ENCODE peak calls at places on chromosomes 6 and 20, in eight cellular contexts. E is PC-3; I is CD4-positive, CD25-positive, alpha-beta regulatory T cell; N is mesendoderm; O is tibial nerve; A is HepG2; C is body of pancreas; Q is IMR-90. M is an unnamed sample.
A peak's percentile ranks its signal among the peaks of the same experiment; 100 is the strongest.

GRCh38 chr6:74170118-74170517 is 474.1 kb downstream of the CD109 start:
- DNase-seq in E (no peak), I (no peak), N (no peak), O (no peak), A (no peak), C (no peak), Q (peak; percentile 99), M (no peak)

GRCh38 chr6:135331002-135331401 is 149.9 kb downstream of the MYB start:
- DNase-seq in E (no peak), I (no peak), N (no peak), O (no peak), A (no peak), C (no peak), Q (peak; percentile 25), M (peak; percentile 48)

GRCh38 chr6:147345902-147346301 is 141.7 kb downstream of the STXBP5 start:
- DNase-seq in E (no peak), I (no peak), N (no peak), O (no peak), A (no peak), C (no peak), Q (no peak), M (no peak)

GRCh38 chr6:133241088-133241900 is at the start of gene EYA4:
- DNase-seq in E (peak; percentile 62), I (no peak), N (peak; percentile 45), O (no peak), A (no peak), C (peak; percentile 12), Q (peak; percentile 74), M (peak; percentile 15)

GRCh38 chr6:51350308-51350904 is 531.7 kb downstream of the TFAP2B start:
- DNase-seq in E (peak; percentile 45), I (no peak), N (no peak), O (no peak), A (no peak), C (no peak), Q (no peak), M (no peak)

GRCh38 chr20:8218861-8219260 is 86.8 kb downstream of the PLCB1 start:
- DNase-seq in E (peak; percentile 8), I (no peak), N (no peak), O (no peak), A (no peak), C (no peak), Q (peak; percentile 87), M (no peak)

GRCh38 chr20:2521369-2522305 is 12.9 kb upstream of the ZNF343 start:
- DNase-seq in E (peak; percentile 63), I (peak; percentile 33), N (peak; percentile 36), O (no peak), A (peak; percentile 45), C (peak; percentile 42), Q (peak; percentile 46), M (no peak)

GRCh38 chr6:134472661-134473060 is 154.7 kb upstream of the SGK1 start:
- DNase-seq in E (no peak), I (no peak), N (no peak), O (no peak), A (no peak), C (peak; percentile 57), Q (no peak), M (no peak)

GRCh38 chr6:168149015-168149414 is 70.0 kb upstream of the FRMD1 start:
- DNase-seq in E (no peak), I (no peak), N (no peak), O (no peak), A (no peak), C (no peak), Q (no peak), M (no peak)

GRCh38 chr6:46865221-46865620 is 56.5 kb downstream of the ADGRF5 start:
- DNase-seq in E (no peak), I (no peak), N (peak; percentile 60), O (no peak), A (no peak), C (no peak), Q (no peak), M (no peak)

GRCh38 chr6:157434349-157435016 is 53.5 kb downstream of the ZDHHC14 start:
- DNase-seq in E (peak; percentile 43), I (no peak), N (no peak), O (no peak), A (peak; percentile 90), C (peak; percentile 63), Q (no peak), M (no peak)

GRCh38 chr6:140027239-140027638 is 652.8 kb upstream of the CITED2 start:
- DNase-seq in E (no peak), I (no peak), N (no peak), O (no peak), A (no peak), C (no peak), Q (no peak), M (no peak)

GRCh38 chr20:54058420-54059139 is 11.8 kb downstream of the BCAS1 start:
- DNase-seq in E (no peak), I (no peak), N (peak; percentile 52), O (no peak), A (no peak), C (no peak), Q (no peak), M (peak; percentile 77)

GRCh38 chr20:41086402-41087324 is 50.7 kb upstream of the PLCG1 start:
- DNase-seq in E (peak; percentile 73), I (no peak), N (no peak), O (no peak), A (no peak), C (no peak), Q (no peak), M (no peak)

GRCh38 chr20:24406761-24407550 is 62.5 kb upstream of the SYNDIG1 start:
- DNase-seq in E (no peak), I (no peak), N (no peak), O (no peak), A (no peak), C (no peak), Q (no peak), M (no peak)

GRCh38 chr6:31665501-31666336 is at the start of gene CSNK2B:
- DNase-seq in E (peak; percentile 97), I (peak; percentile 98), N (peak; percentile 99), O (peak; percentile 97), A (peak; percentile 99), C (peak; percentile 97), Q (peak; percentile 96), M (peak; percentile 96)

GRCh38 chr6:31663087-31663960 is 1.5 kb downstream of the GPANK1 start:
- DNase-seq in E (peak; percentile 40), I (no peak), N (no peak), O (no peak), A (no peak), C (no peak), Q (peak; percentile 70), M (no peak)

GRCh38 chr6:31661867-31662723 is 1.5 kb upstream of the C6orf47 start:
- DNase-seq in E (no peak), I (no peak), N (no peak), O (no peak), A (no peak), C (no peak), Q (no peak), M (no peak)

GRCh38 chr6:31664790-31665500 is at the start of gene GPANK1:
- DNase-seq in E (peak; percentile 88), I (peak; percentile 92), N (peak; percentile 95), O (peak; percentile 83), A (peak; percentile 95), C (peak; percentile 92), Q (peak; percentile 94), M (peak; percentile 82)

GRCh38 chr6:31663961-31664789 is 622 bp downstream of the GPANK1 start:
- DNase-seq in E (peak; percentile 73), I (no peak), N (peak; percentile 73), O (no peak), A (no peak), C (peak; percentile 38), Q (peak; percentile 89), M (no peak)
- H3K36me3 ChIP-seq in E (peaks cover 24% of the 10 kb centered on the region), I (peaks cover 27% of the 10 kb centered on the region), N (peaks cover 9% of the 10 kb centered on the region), O (peaks cover 11% of the 10 kb centered on the region), A (peaks cover 17% of the 10 kb centered on the region), C (peaks cover 8% of the 10 kb centered on the region), Q (peaks cover 25% of the 10 kb centered on the region), M (peaks cover 19% of the 10 kb centered on the region)

GRCh38 chr20:61993058-61993457 is 72.6 kb downstream of the TAF4 start:
- DNase-seq in E (no peak), I (no peak), N (no peak), O (no peak), A (no peak), C (no peak), Q (no peak), M (no peak)

GRCh38 chr20:61990484-61990883 is 75.2 kb downstream of the TAF4 start:
- DNase-seq in E (no peak), I (no peak), N (no peak), O (no peak), A (no peak), C (no peak), Q (no peak), M (no peak)

GRCh38 chr20:61989741-61990140 is 75.9 kb downstream of the TAF4 start:
- DNase-seq in E (no peak), I (no peak), N (no peak), O (no peak), A (no peak), C (no peak), Q (no peak), M (no peak)

GRCh38 chr20:61988665-61989064 is 77.0 kb downstream of the TAF4 start:
- DNase-seq in E (no peak), I (no peak), N (no peak), O (no peak), A (no peak), C (no peak), Q (no peak), M (no peak)

DNA sequence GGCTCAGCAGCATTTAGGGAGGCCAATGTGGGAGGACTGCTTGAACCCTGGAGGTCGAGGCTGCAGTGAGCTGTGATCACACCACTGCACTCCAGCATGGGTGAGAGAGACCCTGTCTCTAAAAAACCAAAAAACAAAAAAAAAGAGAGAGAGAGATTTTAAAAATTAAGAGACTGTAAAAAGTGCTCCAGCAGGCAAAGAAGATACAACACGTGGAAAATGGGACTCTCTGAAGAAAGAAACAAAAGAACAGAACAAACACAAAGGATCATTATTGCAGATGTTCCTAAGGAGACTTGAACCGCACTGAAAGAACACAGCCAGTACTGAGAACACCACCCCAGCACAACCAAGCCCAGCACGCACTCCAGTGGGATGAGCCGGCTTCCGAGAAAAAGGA is 74.2 kb downstream of the TAF4 start:
- DNase-seq in E (no peak), I (no peak), N (no peak), O (no peak), A (no peak), C (no peak), Q (no peak), M (no peak)
- H3K36me3 ChIP-seq in E (peaks cover 45% of the 10 kb centered on the region), I (peaks cover 82% of the 10 kb centered on the region), N (peaks cover 7% of the 10 kb centered on the region), O (peaks cover 27% of the 10 kb centered on the region), A (peaks cover 43% of the 10 kb centered on the region), C (peaks cover 11% of the 10 kb centered on the region), Q (peaks cover 51% of the 10 kb centered on the region), M (peaks cover 28% of the 10 kb centered on the region)

DNA sequence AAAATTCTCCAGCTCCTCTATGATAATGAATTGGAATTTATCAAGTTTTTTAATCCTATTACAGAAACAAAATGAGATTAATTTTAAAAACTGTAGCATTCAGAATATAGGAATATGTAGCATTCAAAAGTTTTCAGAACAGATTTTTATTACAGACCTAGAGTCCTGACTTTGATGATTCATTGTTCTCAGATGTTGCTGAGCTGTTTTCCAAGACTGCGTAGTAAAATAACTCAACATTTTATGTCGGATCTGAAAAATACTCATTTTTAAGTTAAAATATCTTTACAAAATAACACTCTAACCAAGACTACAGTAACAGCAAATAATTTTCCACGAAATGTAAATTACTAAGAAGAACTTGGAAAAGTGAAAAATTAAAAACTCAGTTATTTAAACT is 67.1 kb downstream of the SYCP2 start:
- DNase-seq in E (no peak), I (no peak), N (no peak), O (no peak), A (no peak), C (no peak), Q (no peak), M (no peak)
- H3K36me3 ChIP-seq in E (no peaks in the 10 kb centered on the region), I (no peaks in the 10 kb centered on the region), N (no peaks in the 10 kb centered on the region), O (no peaks in the 10 kb centered on the region), A (no peaks in the 10 kb centered on the region), C (no peaks in the 10 kb centered on the region), Q (no peaks in the 10 kb centered on the region), M (no peaks in the 10 kb centered on the region)

GRCh38 chr20:34293589-34293988 is 9.6 kb downstream of the AHCY start:
- DNase-seq in E (no peak), I (no peak), N (no peak), O (no peak), A (no peak), C (no peak), Q (no peak), M (no peak)
- H3K36me3 ChIP-seq in E (peaks cover 54% of the 10 kb centered on the region), I (peaks cover 26% of the 10 kb centered on the region), N (peaks cover 38% of the 10 kb centered on the region), O (peaks cover 5% of the 10 kb centered on the region), A (peaks cover 61% of the 10 kb centered on the region), C (peaks cover 16% of the 10 kb centered on the region), Q (peaks cover 51% of the 10 kb centered on the region), M (peaks cover 40% of the 10 kb centered on the region)

M was measured in GM06990.